ENCODE peak calls at places on chromosomes 7 and 10, in four cellular contexts. L is upper lobe of left lung, A is right lobe of liver, U is ovary. M is an unnamed sample. For H3K27me3, the result is how much of the 10 kb centered on the place peaks cover.

GRCh38 chr10:100872034-100872791 is 40.5 kb upstream of the SLF2 start:
- DNase-seq in U (no peak), A (no peak), L (no peak), M (peak)

GRCh38 chr10:58641095-58641531 is 128.4 kb downstream of the BICC1 start:
- DNase-seq in U (peak), L (no peak), A (no peak), M (peak)

GRCh38 chr7:22864301-22864700 is 41.7 kb upstream of the TOMM7 start:
- DNase-seq in A (no peak), U (no peak), L (no peak), M (peak)

GRCh38 chr10:32159264-32159663 is 103.0 kb upstream of the KIF5B start:
- DNase-seq in A (no peak), L (no peak), U (no peak), M (no peak)

GRCh38 chr7:111953611-111954010 is 252.6 kb downstream of the DOCK4 start:
- DNase-seq in U (no peak), L (no peak), A (peak), M (no peak)

GRCh38 chr10:103566536-103566935 is 73.0 kb downstream of the NEURL1 start:
- DNase-seq in A (no peak), L (no peak), U (no peak), M (no peak)

GRCh38 chr7:92973293-92973731 is 136.9 kb upstream of the CDK6 start:
- DNase-seq in L (no peak), A (no peak), U (no peak), M (no peak)

GRCh38 chr7:56097700-56098099 is 4.9 kb upstream of the PHKG1 start:
- DNase-seq in U (peak), L (no peak), A (no peak), M (peak)

GRCh38 chr7:29194206-29194593 is 375 bp upstream of the CHN2 start:
- DNase-seq in U (peak), A (peak), L (no peak), M (no peak)

GRCh38 chr7:29194594-29195417 is at the start of gene CHN2:
- DNase-seq in A (peak), L (peak), U (peak), M (peak)

GRCh38 chr7:29196191-29196590 is 1.6 kb downstream of the CHN2 start:
- DNase-seq in L (no peak), A (no peak), U (no peak), M (no peak)

GRCh38 chr7:29197916-29198315 is 3.3 kb downstream of the CHN2 start:
- DNase-seq in A (no peak), L (no peak), U (no peak), M (no peak)

DNA sequence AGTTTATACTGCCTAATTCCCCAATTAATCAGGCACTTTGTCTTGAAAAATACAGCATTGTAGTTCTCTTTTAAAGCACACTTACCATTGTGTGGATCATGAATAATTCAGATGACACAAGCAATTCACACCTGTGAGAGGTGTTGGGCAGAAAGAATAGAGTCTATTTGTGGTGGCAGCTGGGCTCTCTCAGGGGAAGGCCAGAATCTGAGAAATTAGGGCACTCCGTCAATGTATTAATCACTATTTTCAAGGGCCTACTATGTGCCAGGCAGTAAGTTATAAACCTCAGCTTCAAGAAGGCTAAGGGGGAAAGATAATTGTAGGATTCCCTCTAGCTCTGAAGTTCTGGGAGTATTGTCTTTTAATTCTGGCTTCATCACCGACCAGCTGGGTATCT is 2.4 kb downstream of the CHN2 start:
- DNase-seq in U (no peak), A (no peak), L (no peak), M (no peak)
- H3K27me3 ChIP-seq in U (under half), A (under half), L (under half), M (under half)

GRCh38 chr7:25658375-25658774 is 430.1 kb upstream of the NPVF start:
- DNase-seq in L (no peak), A (no peak), U (no peak), M (no peak)

GRCh38 chr7:25656581-25657026 is 428.3 kb upstream of the NPVF start:
- DNase-seq in U (no peak), L (no peak), A (no peak), M (no peak)

GRCh38 chr7:25659841-25660240 is 431.6 kb upstream of the NPVF start:
- DNase-seq in L (no peak), A (no peak), U (no peak), M (no peak)

GRCh38 chr7:25653412-25653811 is 425.1 kb upstream of the NPVF start:
- DNase-seq in U (no peak), L (no peak), A (no peak), M (no peak)

GRCh38 chr7:25656071-25656470 is 427.8 kb upstream of the NPVF start:
- DNase-seq in L (no peak), A (no peak), U (no peak), M (no peak)
- H3K4me3 ChIP-seq in L (no peak), A (no peak), U (no peak), M (no peak)

GRCh38 chr7:8084772-8085171 is 116.2 kb downstream of the GLCCI1 start:
- DNase-seq in A (no peak), U (no peak), L (no peak), M (no peak)
- H3K27ac ChIP-seq in A (no peak), U (no peak), L (no peak), M (no peak)

GRCh38 chr7:117493460-117493859 is 13.6 kb downstream of the CFTR start:
- DNase-seq in U (no peak), A (no peak), L (no peak), M (no peak)
- H3K27me3 ChIP-seq in U (under half), A (under half), L (under half), M (under half)